ENCODE peak calls at places on chromosomes 2 and 18, in four cellular contexts. S, L, M and U are unnamed samples.

GRCh38 chr2:199329024-199329423 is 128.7 kb downstream of the SATB2 start:
- DNase-seq in M (no peak), S (no peak), L (no peak), U (no peak)

GRCh38 chr18:5627756-5628511 is 84.1 kb upstream of the EPB41L3 start:
- DNase-seq in M (no peak), L (no peak), S (no peak), U (no peak)

GRCh38 chr2:30809938-30810337 is 2.7 kb upstream of the CAPN13 start:
- DNase-seq in S (no peak), L (no peak), M (no peak), U (no peak)

GRCh38 chr2:119481501-119482455 is 42.5 kb downstream of the SCTR start:
- DNase-seq in M (no peak), S (no peak), L (no peak), U (no peak)

GRCh38 chr2:54666131-54666637 is 57.3 kb upstream of the EML6 start:
- DNase-seq in S (no peak), M (no peak), L (no peak), U (no peak)

GRCh38 chr18:44036500-44036899 is 644.2 kb upstream of the SETBP1 start:
- DNase-seq in L (no peak), M (no peak), S (no peak), U (no peak)

GRCh38 chr2:137511526-137511925 is 452.7 kb upstream of the HNMT start:
- DNase-seq in L (no peak), M (no peak), S (no peak), U (no peak)

GRCh38 chr18:30582078-30582477 is 460.5 kb downstream of the DSC3 start:
- DNase-seq in L (no peak), S (no peak), M (no peak), U (no peak)

GRCh38 chr2:105329197-105329554 is 359 bp downstream of the TGFBRAP1 start:
- DNase-seq in M (peak), L (no peak), S (no peak), U (no peak)

GRCh38 chr2:229666811-229667210 is 47.5 kb downstream of the DNER start:
- DNase-seq in S (no peak), M (no peak), L (no peak), U (no peak)

DNA sequence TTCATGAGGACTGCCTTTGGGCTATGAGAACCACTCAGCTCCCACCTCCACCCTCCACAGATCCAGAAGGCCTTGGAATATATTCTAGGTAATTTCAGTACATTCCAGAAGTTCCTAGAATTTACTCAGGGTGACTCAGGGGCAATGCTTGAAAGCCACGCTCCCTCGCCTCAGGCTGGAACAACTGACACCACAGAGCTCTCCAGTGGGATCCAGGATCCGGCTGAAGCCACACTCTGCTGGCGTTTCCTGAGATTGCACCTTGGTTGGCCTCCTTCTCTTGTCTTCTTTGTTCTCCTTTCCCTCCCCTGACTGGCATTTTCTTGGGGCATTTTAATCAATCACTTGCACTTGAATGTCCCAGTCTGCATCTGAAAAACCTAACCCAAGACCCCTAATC is 92.6 kb upstream of the KCNE4 start:
- DNase-seq in S (peak), L (no peak), M (peak), U (no peak)
- TF ChIP-seq CTCF in S (peak), L (no peak), M (no peak), U (peak)

GRCh38 chr2:222862068-222862914 is 1.5 kb downstream of the ACSL3 start:
- DNase-seq in S (no peak), L (no peak), M (no peak), U (no peak)
- TF ChIP-seq CTCF in S (peak), L (no peak), M (no peak), U (no peak)

DNA sequence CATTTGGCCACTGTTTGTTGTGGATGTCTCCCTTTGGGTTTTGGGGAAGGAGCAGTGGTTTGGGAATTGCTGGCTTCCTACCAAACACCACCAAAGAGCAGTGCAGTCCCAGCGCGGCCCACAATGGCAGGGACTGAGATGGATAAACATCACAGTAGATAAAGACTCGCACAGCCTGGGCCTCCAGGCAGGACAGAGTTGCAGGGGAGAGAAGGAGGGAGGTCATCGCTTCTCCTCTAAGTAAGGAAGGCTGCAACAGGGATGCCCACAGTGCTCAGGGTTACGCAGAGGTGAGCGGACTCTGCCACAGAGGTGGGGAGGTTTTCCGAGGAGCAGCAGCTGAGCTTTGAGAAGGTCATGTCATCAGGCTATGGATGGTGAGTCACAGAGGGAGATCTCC is 148.4 kb downstream of the MYT1L start:
- DNase-seq in L (no peak), S (no peak), M (no peak), U (no peak)
- TF ChIP-seq CTCF in L (no peak), S (no peak), M (no peak), U (no peak)

DNA sequence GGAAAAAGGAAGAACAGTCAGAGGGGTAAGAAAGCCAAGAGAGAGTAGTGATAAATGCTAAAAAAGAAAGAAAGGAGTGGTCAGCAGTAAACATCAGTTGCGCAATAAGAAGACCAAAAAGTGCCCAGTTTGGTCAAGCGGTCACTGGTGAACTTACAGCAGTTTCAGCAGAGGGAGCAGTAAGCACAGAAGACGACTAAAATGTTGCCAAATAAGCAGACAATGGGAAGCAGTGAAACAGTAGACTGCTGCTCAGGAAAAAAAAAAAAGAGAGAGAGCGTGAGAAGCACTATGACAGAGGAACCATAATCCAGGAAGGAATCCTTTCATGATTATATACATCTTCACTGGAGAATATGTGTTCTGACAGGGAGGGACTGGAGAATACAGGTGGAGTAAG is 45.8 kb downstream of the DNAJC10 start:
- DNase-seq in L (no peak), M (no peak), S (peak), U (no peak)
- TF ChIP-seq CTCF in L (no peak), M (no peak), S (peak), U (no peak)